ENCODE peak calls at places on chromosomes 5 and 9, in seven cellular contexts. E is BJ, Z is brain microvascular endothelial cell, V is mesothelial cell of epicardium, Q is AG10803, I is fibroblast of pulmonary artery, W is LNCaP clone FGC. P is an unnamed sample.

GRCh38 chr9:35110327-35110758 is 5.3 kb downstream of the ATOSB start:
- DNase-seq in Q (peak), E (no peak), Z (peak), V (no peak), W (no peak), I (peak), P (no peak)

GRCh38 chr9:7974335-7975005 is 174.9 kb upstream of the DMAC1 start:
- DNase-seq in I (no peak), Z (no peak), Q (no peak), V (no peak), W (no peak), E (no peak), P (no peak)

GRCh38 chr5:126857472-126858410 is 80.8 kb downstream of the LMNB1 start:
- DNase-seq in Z (no peak), Q (peak), V (no peak), I (peak), W (no peak), E (no peak), P (no peak)

GRCh38 chr5:179228341-179229121 is 116.7 kb downstream of the ADAMTS2 start:
- DNase-seq in Z (no peak), Q (no peak), E (no peak), I (no peak), V (no peak), W (no peak), P (peak)

GRCh38 chr9:36987409-36987808 is 46.7 kb downstream of the PAX5 start:
- DNase-seq in Z (no peak), V (no peak), W (no peak), E (no peak), I (no peak), Q (no peak), P (no peak)

GRCh38 chr9:134360897-134361296 is 34.6 kb downstream of the RXRA start:
- DNase-seq in V (no peak), E (no peak), Q (peak), I (peak), W (peak), Z (no peak), P (no peak)

GRCh38 chr9:136902259-136902821 is 16.0 kb downstream of the TRAF2 start:
- DNase-seq in Q (peak), E (no peak), Z (peak), V (no peak), I (peak), W (peak), P (no peak)

GRCh38 chr9:34501372-34501771 is 21.4 kb downstream of the ENHO start:
- DNase-seq in E (no peak), Q (no peak), V (no peak), Z (no peak), W (no peak), I (no peak), P (no peak)

GRCh38 chr9:87084407-87084806 is 137.1 kb upstream of the GAS1 start:
- DNase-seq in Z (no peak), Q (no peak), I (no peak), V (no peak), E (no peak), W (no peak), P (no peak)

GRCh38 chr5:142325677-142326479 is 1.1 kb upstream of the SPRY4 start:
- DNase-seq in Z (peak), W (no peak), Q (peak), I (peak), E (no peak), V (peak), P (peak)

GRCh38 chr5:3600106-3600997 is 4.7 kb downstream of the IRX1 start:
- DNase-seq in Q (no peak), V (peak), E (no peak), W (no peak), I (no peak), Z (no peak), P (no peak)

GRCh38 chr9:111928342-111928720 is 31.7 kb downstream of the UGCG start:
- DNase-seq in I (peak), Q (peak), E (no peak), W (no peak), Z (no peak), V (no peak), P (no peak)

GRCh38 chr5:94968507-94969095 is 316.3 kb downstream of the MCTP1 start:
- DNase-seq in I (peak), W (peak), Z (peak), V (no peak), Q (peak), E (peak), P (no peak)

GRCh38 chr9:126694206-126695081 is 80.7 kb downstream of the LMX1B start:
- DNase-seq in W (no peak), V (no peak), I (no peak), E (no peak), Q (no peak), Z (no peak), P (no peak)

GRCh38 chr5:61281686-61282085 is 50.4 kb upstream of the ZSWIM6 start:
- DNase-seq in E (no peak), W (no peak), V (no peak), Q (no peak), Z (no peak), I (no peak), P (no peak)

GRCh38 chr9:128275198-128276007 is at the start of gene GOLGA2:
- DNase-seq in Z (peak), W (no peak), I (peak), Q (peak), V (peak), E (no peak), P (no peak)

GRCh38 chr5:125559296-125559695 is 812.9 kb upstream of the ZNF608 start:
- DNase-seq in Z (peak), V (no peak), E (peak), Q (peak), I (peak), W (no peak), P (no peak)

GRCh38 chr5:885529-885928 is 7.1 kb downstream of the BRD9 start:
- DNase-seq in I (no peak), W (no peak), E (no peak), Q (no peak), V (no peak), Z (no peak), P (no peak)

GRCh38 chr5:97090944-97091343 is 51.5 kb downstream of the LIX1 start:
- DNase-seq in Q (no peak), Z (no peak), E (no peak), W (no peak), V (no peak), I (no peak), P (no peak)

GRCh38 chr9:134285215-134285845 is 40.9 kb upstream of the RXRA start:
- DNase-seq in W (no peak), I (no peak), E (no peak), Z (no peak), Q (no peak), V (no peak), P (no peak)

GRCh38 chr5:141788296-141788980 is 89.8 kb downstream of the PCDH1 start:
- DNase-seq in V (no peak), Z (no peak), E (no peak), Q (no peak), W (no peak), I (no peak), P (no peak)

GRCh38 chr5:80231243-80231642 is 24.6 kb downstream of the SERINC5 start:
- DNase-seq in V (no peak), I (peak), E (peak), Q (peak), W (no peak), Z (peak), P (no peak)

GRCh38 chr5:93579561-93580386 is 1.2 kb downstream of the NR2F1-AS1 start:
- DNase-seq in W (no peak), V (peak), I (peak), Z (no peak), Q (peak), E (no peak), P (peak)

GRCh38 chr5:41869150-41869738 is 981 bp downstream of the OXCT1 start:
- DNase-seq in V (peak), Q (peak), I (peak), Z (no peak), W (no peak), E (no peak), P (no peak)

GRCh38 chr5:93307557-93307956 is 273.5 kb downstream of the NR2F1-AS1 start:
- DNase-seq in W (no peak), Z (peak), E (peak), Q (peak), I (peak), V (no peak), P (no peak)

GRCh38 chr5:179601871-179602625 is 21.4 kb downstream of the HNRNPH1 start:
- DNase-seq in E (no peak), V (no peak), I (no peak), W (no peak), Z (no peak), Q (no peak), P (no peak)

GRCh38 chr5:8770431-8770830 is 775.4 kb downstream of the SEMA5A start:
- DNase-seq in E (no peak), Z (peak), V (no peak), W (no peak), I (peak), Q (no peak), P (no peak)

GRCh38 chr9:22452415-22453010 is 5.9 kb downstream of the DMRTA1 start:
- DNase-seq in Q (peak), E (no peak), W (no peak), Z (peak), V (peak), I (peak), P (no peak)

GRCh38 chr9:129320575-129321311 is 142.7 kb upstream of the IER5L start:
- DNase-seq in V (peak), Q (peak), E (peak), I (peak), Z (peak), W (peak), P (no peak)

GRCh38 chr5:67799732-67800234 is 415.8 kb upstream of the PIK3R1 start:
- DNase-seq in I (peak), W (no peak), Q (peak), Z (peak), E (peak), V (no peak), P (no peak)

GRCh38 chr5:8685704-8686103 is 816.8 kb downstream of the MTRR start:
- DNase-seq in Q (no peak), E (no peak), Z (no peak), I (no peak), W (no peak), V (no peak), P (no peak)

GRCh38 chr9:86902606-86903460 is 44.5 kb downstream of the GAS1 start:
- DNase-seq in Q (no peak), E (no peak), I (no peak), W (no peak), Z (no peak), V (no peak), P (no peak)

GRCh38 chr5:150993422-150993821 is 27.0 kb upstream of the GPX3 start:
- DNase-seq in W (no peak), I (no peak), E (no peak), V (no peak), Z (no peak), Q (no peak), P (no peak)

GRCh38 chr5:170540276-170540675 is 36.5 kb downstream of the KCNIP1 start:
- DNase-seq in I (no peak), Z (no peak), Q (no peak), E (no peak), V (no peak), W (no peak), P (no peak)

DNA sequence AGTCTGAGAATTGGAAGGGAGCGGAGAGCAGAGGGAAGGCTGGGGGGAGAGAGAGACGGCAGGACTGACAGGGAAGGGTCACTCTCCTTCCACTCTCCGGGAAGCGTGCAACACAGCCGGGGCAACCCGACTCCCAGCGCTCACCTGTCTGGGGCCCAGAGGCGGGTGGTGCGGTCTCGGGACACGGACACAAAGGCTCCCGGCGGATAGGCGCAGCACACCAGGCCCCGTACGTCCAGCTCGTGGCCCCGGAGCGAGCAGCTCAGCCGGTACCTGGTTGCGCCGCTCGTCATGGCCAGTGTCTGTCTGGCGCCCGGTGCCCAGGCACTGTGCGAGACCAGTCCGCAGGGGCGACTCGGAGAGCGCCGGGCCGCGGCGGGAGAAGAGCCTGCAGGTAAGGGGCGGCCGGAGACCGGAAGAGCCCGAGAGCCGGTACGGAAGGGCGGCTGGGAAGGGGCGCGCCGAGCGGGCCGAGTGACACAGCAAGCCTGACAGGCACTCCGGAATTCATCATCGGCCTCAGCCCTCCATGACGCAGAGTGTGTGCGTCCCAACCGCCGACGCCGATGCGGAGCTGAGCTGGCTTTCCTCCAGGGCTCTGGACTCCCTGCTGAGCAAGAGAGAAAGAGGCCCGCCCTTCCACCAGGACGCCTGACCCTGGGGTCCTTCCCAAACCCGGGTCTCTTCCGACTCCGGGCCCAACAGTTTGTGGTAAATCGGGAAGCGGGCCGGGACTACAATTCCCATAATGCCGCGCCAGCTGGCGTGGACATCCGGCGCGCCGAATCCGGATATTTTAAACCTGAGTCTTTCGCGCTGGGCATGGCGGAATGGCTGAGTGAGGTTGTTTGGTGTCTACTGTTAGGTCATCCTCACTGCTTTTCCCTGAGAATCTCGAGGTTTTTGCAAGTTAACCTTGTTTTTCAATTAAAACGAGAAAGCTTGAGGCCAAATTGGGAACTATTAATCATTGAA is at the start of gene PLAA:
- DNase-seq in E (peak), W (peak), Q (peak), Z (peak), V (peak), I (peak), P (peak)
- TF ChIP-seq CTCF in E (no peak), W (peak), Q (no peak), Z (no peak), V (no peak), I (no peak), P (no peak)

GRCh38 chr5:90529939-90530677 is 724 bp upstream of the LYSMD3 start:
- DNase-seq in V (peak), I (peak), W (peak), Q (peak), Z (peak), E (peak), P (no peak)

GRCh38 chr5:90533794-90534193 is 4.4 kb upstream of the LYSMD3 start:
- DNase-seq in W (no peak), I (no peak), Q (no peak), Z (no peak), V (no peak), E (no peak), P (no peak)

GRCh38 chr5:90529234-90529938 is at the start of gene LYSMD3:
- DNase-seq in V (peak), E (peak), Q (peak), I (peak), Z (peak), W (peak), P (peak)

GRCh38 chr5:90528704-90529233 is 615 bp downstream of the LYSMD3 start:
- DNase-seq in I (peak), Q (peak), Z (no peak), W (no peak), E (no peak), V (no peak), P (no peak)

DNA sequence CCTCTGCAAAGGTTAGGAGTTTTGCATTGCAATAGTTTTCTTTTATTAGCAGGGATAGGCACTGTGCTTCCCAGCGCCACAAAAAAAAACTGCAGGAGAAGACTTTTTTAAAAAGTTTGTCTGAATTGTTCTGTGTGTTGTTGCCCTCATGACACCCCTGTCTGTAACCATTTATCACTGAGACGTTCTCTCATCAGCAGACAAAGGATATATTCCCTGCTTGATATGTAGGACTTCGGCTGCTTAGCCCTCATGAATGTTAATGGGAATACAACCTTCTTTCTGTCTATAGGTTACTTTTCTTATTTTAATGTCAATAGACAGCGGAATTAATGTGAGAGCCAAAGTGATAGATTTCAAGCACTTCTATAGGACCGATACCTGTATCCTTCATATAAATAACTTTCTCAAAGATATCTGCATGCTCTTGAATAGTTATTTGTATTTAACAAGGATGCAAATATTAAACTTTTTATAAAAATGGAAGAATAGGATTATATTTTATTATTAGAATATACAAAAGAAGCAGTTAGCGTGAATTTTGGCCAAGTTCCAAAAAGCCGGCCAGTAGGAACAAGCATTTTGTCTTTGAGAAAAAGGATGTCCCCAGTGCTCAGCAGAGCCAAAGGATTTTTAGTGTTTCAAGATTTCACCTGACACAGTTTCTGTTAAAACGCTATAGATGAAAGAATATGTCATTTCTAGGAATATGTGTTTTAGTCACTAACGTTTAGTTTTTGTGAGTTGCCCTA is 1.5 kb upstream of the LYSMD3 start:
- DNase-seq in V (no peak), I (no peak), Q (no peak), E (no peak), W (no peak), Z (no peak), P (no peak)
- TF ChIP-seq CTCF in V (no peak), I (no peak), Q (no peak), E (no peak), W (no peak), Z (no peak), P (no peak)

GRCh38 chr5:81898403-81898802 is 73.4 kb upstream of the ATG10 start:
- DNase-seq in V (no peak), Z (no peak), Q (no peak), E (no peak), W (no peak), I (no peak), P (no peak)
- TF ChIP-seq CTCF in V (no peak), Z (no peak), Q (no peak), E (no peak), W (no peak), I (no peak), P (no peak)

DNA sequence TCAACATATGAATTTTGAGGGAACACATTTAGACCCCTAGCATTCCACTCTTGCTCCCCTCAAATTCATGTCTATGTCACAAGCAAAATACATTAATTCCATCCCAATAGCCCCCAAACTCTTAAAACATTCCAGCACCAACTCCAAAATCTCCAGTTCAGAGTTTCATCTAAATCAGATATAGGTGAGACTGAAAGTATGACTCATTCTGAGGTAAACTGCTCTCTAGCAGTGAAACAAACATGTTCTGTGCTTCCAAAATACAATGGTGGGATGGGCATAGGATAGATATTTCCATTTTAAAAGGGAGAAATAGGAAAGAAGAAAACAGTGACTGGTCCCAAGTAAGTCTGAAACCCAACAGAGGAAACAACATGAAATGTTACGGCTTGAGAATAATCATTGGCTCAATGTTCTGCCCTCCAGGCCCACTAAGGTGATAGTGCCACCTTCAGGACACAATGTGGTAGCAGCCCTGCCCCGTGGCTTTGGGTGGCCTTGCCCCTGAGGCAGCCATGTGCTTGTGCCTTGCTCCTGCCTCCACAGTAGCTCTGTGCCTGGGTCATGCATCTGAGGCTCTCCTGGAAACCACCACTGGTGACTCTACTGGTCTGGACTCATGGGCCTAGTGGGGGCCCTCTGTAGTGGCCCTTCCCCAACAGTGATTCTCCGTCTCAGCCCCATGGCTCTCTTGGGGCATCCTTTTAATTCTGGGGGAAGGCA is 36.4 kb upstream of the IPPK start:
- DNase-seq in Z (no peak), Q (peak), V (no peak), E (no peak), W (no peak), I (peak), P (no peak)
- TF ChIP-seq CTCF in Z (peak), Q (peak), V (no peak), E (peak), W (peak), I (peak), P (peak)

GRCh38 chr9:14661421-14662059 is 31.7 kb downstream of the ZDHHC21 start:
- DNase-seq in Z (peak), I (peak), W (no peak), V (no peak), E (no peak), Q (peak), P (no peak)
- TF ChIP-seq CTCF in Z (peak), I (peak), W (peak), V (peak), E (peak), Q (peak), P (peak)

GRCh38 chr5:159525117-159525516 is 194.8 kb upstream of the IL12B start:
- DNase-seq in I (peak), Q (no peak), E (no peak), W (no peak), Z (no peak), V (no peak), P (no peak)
- TF ChIP-seq CTCF in I (no peak), Q (no peak), E (no peak), W (no peak), Z (peak), V (no peak), P (no peak)

DNA sequence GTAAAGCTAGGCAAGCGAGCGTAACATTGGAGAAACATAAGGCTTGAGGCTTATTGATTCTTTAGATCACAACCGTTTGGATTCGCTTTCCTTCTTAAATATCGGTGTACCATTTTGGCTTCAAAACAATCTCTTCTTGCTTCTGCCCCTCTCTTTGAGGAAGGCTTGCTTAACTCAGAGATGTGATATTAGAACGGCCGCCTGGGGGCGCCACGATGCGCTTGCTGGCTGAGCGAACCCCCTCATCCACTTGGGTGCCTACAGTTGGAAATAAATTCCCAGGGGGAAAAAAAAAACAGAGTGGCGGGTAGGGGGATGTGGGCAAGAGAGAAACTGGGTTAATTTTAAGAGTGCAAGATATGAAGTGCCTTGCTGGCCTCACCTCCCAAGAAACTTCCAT is 116.0 kb downstream of the DPYSL3 start:
- DNase-seq in Z (no peak), W (no peak), V (no peak), I (peak), E (no peak), Q (no peak), P (no peak)
- TF ChIP-seq CTCF in Z (peak), W (peak), V (no peak), I (peak), E (peak), Q (peak), P (no peak)